ENCODE peak calls at places on chromosomes 5 and 9, in five cellular contexts. One of them, this sample, is unnamed. For H3K36me3, the result is how much of the 10 kb centered on the place peaks cover.

GRCh38 chr5:9245071-9245470 is 300.8 kb downstream of the SEMA5A start:
- DNase-seq in endothelial cell of umbilical vein: no peak
- DNase-seq in GM12878: no peak
- DNase-seq in fibroblast of lung: no peak
- DNase-seq in PC-3: peak
- DNase-seq in this sample: peak

GRCh38 chr5:74576941-74577456 is 63.5 kb downstream of the ENC1 start:
- DNase-seq in endothelial cell of umbilical vein: peak
- DNase-seq in GM12878: peak
- DNase-seq in fibroblast of lung: peak
- DNase-seq in PC-3: no peak
- DNase-seq in this sample: peak

GRCh38 chr9:114696814-114697544 is 15.0 kb upstream of the TEX48 start:
- DNase-seq in endothelial cell of umbilical vein: no peak
- DNase-seq in GM12878: peak
- DNase-seq in fibroblast of lung: peak
- DNase-seq in PC-3: peak
- DNase-seq in this sample: peak

GRCh38 chr5:43190755-43191603 is 1.0 kb upstream of the NIM1K start:
- DNase-seq in endothelial cell of umbilical vein: peak
- DNase-seq in GM12878: no peak
- DNase-seq in fibroblast of lung: peak
- DNase-seq in PC-3: peak
- DNase-seq in this sample: no peak

GRCh38 chr5:40551706-40552557 is 127.8 kb upstream of the PTGER4 start:
- DNase-seq in endothelial cell of umbilical vein: peak
- DNase-seq in GM12878: no peak
- DNase-seq in fibroblast of lung: peak
- DNase-seq in PC-3: peak
- DNase-seq in this sample: peak

GRCh38 chr9:8762676-8763075 is 963.1 kb upstream of the DMAC1 start:
- DNase-seq in endothelial cell of umbilical vein: no peak
- DNase-seq in GM12878: no peak
- DNase-seq in fibroblast of lung: no peak
- DNase-seq in PC-3: no peak
- DNase-seq in this sample: no peak

GRCh38 chr5:149380466-149381121 is 1.5 kb upstream of the IL17B start:
- DNase-seq in endothelial cell of umbilical vein: no peak
- DNase-seq in GM12878: no peak
- DNase-seq in fibroblast of lung: no peak
- DNase-seq in PC-3: no peak
- DNase-seq in this sample: no peak

GRCh38 chr5:35143841-35144240 is 86.4 kb downstream of the PRLR start:
- DNase-seq in endothelial cell of umbilical vein: no peak
- DNase-seq in GM12878: no peak
- DNase-seq in fibroblast of lung: no peak
- DNase-seq in PC-3: no peak
- DNase-seq in this sample: no peak

GRCh38 chr9:18379073-18379811 is 94.7 kb upstream of the ADAMTSL1 start:
- DNase-seq in endothelial cell of umbilical vein: peak
- DNase-seq in GM12878: no peak
- DNase-seq in fibroblast of lung: peak
- DNase-seq in PC-3: peak
- DNase-seq in this sample: peak

GRCh38 chr5:75611324-75612210 is at the start of gene ANKDD1B:
- DNase-seq in endothelial cell of umbilical vein: peak
- DNase-seq in GM12878: no peak
- DNase-seq in fibroblast of lung: peak
- DNase-seq in PC-3: peak
- DNase-seq in this sample: peak

GRCh38 chr5:144487207-144487606 is 316.5 kb downstream of the KCTD16 start:
- DNase-seq in endothelial cell of umbilical vein: no peak
- DNase-seq in GM12878: no peak
- DNase-seq in fibroblast of lung: peak
- DNase-seq in PC-3: no peak
- DNase-seq in this sample: no peak

GRCh38 chr9:123357748-123358059 is 1.7 kb downstream of the CRB2 start:
- DNase-seq in endothelial cell of umbilical vein: no peak
- DNase-seq in GM12878: no peak
- DNase-seq in fibroblast of lung: no peak
- DNase-seq in PC-3: no peak
- DNase-seq in this sample: no peak

GRCh38 chr5:127746756-127747155 is 43.6 kb downstream of the CCDC192 start:
- DNase-seq in endothelial cell of umbilical vein: peak
- DNase-seq in GM12878: no peak
- DNase-seq in fibroblast of lung: peak
- DNase-seq in PC-3: peak
- DNase-seq in this sample: no peak

GRCh38 chr5:90528704-90529233 is 615 bp downstream of the LYSMD3 start:
- DNase-seq in endothelial cell of umbilical vein: peak
- DNase-seq in GM12878: no peak
- DNase-seq in fibroblast of lung: peak
- DNase-seq in PC-3: no peak
- DNase-seq in this sample: peak

GRCh38 chr5:7868773-7869473 is at the start of the genes FASTKD3 and MTRR:
- DNase-seq in endothelial cell of umbilical vein: peak
- DNase-seq in GM12878: peak
- DNase-seq in fibroblast of lung: peak
- DNase-seq in PC-3: peak
- DNase-seq in this sample: peak
- H3K36me3 ChIP-seq in endothelial cell of umbilical vein: under half
- H3K36me3 ChIP-seq in GM12878: under half
- H3K36me3 ChIP-seq in fibroblast of lung: under half
- H3K36me3 ChIP-seq in PC-3: under half
- H3K36me3 ChIP-seq in this sample: under half

GRCh38 chr5:68446070-68446357 is 230.5 kb downstream of the PIK3R1 start:
- DNase-seq in endothelial cell of umbilical vein: no peak
- DNase-seq in GM12878: no peak
- DNase-seq in fibroblast of lung: no peak
- DNase-seq in PC-3: no peak
- DNase-seq in this sample: no peak

GRCh38 chr5:68447121-68447520 is 231.6 kb downstream of the PIK3R1 start:
- DNase-seq in endothelial cell of umbilical vein: no peak
- DNase-seq in GM12878: no peak
- DNase-seq in fibroblast of lung: no peak
- DNase-seq in PC-3: no peak
- DNase-seq in this sample: no peak

GRCh38 chr5:68449380-68449779 is 233.8 kb downstream of the PIK3R1 start:
- DNase-seq in endothelial cell of umbilical vein: no peak
- DNase-seq in GM12878: no peak
- DNase-seq in fibroblast of lung: no peak
- DNase-seq in PC-3: no peak
- DNase-seq in this sample: no peak

GRCh38 chr5:68446487-68446894 is 230.9 kb downstream of the PIK3R1 start:
- DNase-seq in endothelial cell of umbilical vein: no peak
- DNase-seq in GM12878: peak
- DNase-seq in fibroblast of lung: no peak
- DNase-seq in PC-3: no peak
- DNase-seq in this sample: no peak

GRCh38 chr5:68447530-68447929 is 232.0 kb downstream of the PIK3R1 start:
- DNase-seq in endothelial cell of umbilical vein: no peak
- DNase-seq in GM12878: no peak
- DNase-seq in fibroblast of lung: no peak
- DNase-seq in PC-3: no peak
- DNase-seq in this sample: no peak
- H3K4me2 ChIP-seq in endothelial cell of umbilical vein: no peak
- H3K4me2 ChIP-seq in GM12878: no peak
- H3K4me2 ChIP-seq in fibroblast of lung: no peak
- H3K4me2 ChIP-seq in PC-3: no peak
- H3K4me2 ChIP-seq in this sample: no peak

DNA sequence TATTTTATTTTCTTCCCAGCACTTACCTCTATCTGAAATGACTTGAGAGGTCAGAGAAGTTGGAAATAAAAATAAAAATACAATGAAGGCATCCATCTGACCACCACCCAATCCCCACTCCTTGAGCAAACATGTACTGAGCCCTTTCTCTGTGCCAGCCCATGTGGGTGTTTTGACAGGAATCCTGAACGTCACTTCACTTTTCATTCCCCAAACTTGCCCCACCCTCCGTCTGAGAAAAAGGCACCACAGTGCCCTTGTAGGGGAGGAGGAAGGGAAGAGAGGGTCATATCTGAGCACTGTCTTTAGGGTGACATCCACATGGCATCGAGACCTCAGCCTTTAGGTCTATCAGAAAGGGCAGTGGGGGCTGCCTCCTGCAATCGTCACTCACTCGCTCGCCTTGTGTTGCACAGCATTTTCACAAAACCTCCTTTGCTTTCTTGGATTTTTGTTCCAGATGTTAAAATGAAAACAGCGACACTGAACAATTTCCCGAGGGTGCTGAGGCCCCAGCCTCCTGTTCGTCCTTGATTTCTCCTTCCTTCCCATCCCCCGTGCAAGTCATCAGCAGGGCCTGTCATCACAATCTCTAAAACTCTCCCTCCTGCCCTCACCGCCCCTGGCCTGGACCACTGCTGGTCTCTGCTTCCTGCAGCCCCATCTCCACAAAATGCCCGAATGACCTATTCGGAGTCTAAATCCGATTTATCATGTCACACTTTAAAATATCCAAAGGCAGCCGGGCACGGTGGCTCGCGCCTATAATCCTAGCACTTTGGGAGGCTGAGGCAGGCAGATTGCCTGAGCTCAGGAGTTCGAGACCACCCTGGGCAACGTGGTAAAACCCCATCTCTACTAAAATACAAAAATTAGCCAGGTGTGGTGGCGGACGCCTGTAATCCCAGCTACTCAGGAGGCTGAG is 13.0 kb downstream of the HIGD2A start:
- DNase-seq in endothelial cell of umbilical vein: no peak
- DNase-seq in GM12878: no peak
- DNase-seq in fibroblast of lung: no peak
- DNase-seq in PC-3: no peak
- DNase-seq in this sample: no peak
- H3K9ac ChIP-seq in endothelial cell of umbilical vein: no peak
- H3K9ac ChIP-seq in GM12878: no peak
- H3K9ac ChIP-seq in fibroblast of lung: no peak
- H3K9ac ChIP-seq in PC-3: no peak
- H3K9ac ChIP-seq in this sample: no peak

GRCh38 chr5:151483647-151484046 is 36.2 kb downstream of the SLC36A1 start:
- DNase-seq in endothelial cell of umbilical vein: no peak
- DNase-seq in GM12878: no peak
- DNase-seq in fibroblast of lung: no peak
- DNase-seq in PC-3: no peak
- DNase-seq in this sample: no peak
- H3K36me3 ChIP-seq in endothelial cell of umbilical vein: under half
- H3K36me3 ChIP-seq in GM12878: under half
- H3K36me3 ChIP-seq in fibroblast of lung: under half
- H3K36me3 ChIP-seq in PC-3: under half
- H3K36me3 ChIP-seq in this sample: under half

GRCh38 chr5:55498466-55498865 is 36.3 kb downstream of the PLPP1 start:
- DNase-seq in endothelial cell of umbilical vein: no peak
- DNase-seq in GM12878: no peak
- DNase-seq in fibroblast of lung: peak
- DNase-seq in PC-3: no peak
- DNase-seq in this sample: no peak

GRCh38 chr5:55495216-55495615 is 39.5 kb downstream of the PLPP1 start:
- DNase-seq in endothelial cell of umbilical vein: no peak
- DNase-seq in GM12878: no peak
- DNase-seq in fibroblast of lung: no peak
- DNase-seq in PC-3: no peak
- DNase-seq in this sample: no peak

GRCh38 chr5:55492449-55492848 is 42.3 kb downstream of the PLPP1 start:
- DNase-seq in endothelial cell of umbilical vein: no peak
- DNase-seq in GM12878: no peak
- DNase-seq in fibroblast of lung: no peak
- DNase-seq in PC-3: no peak
- DNase-seq in this sample: peak

GRCh38 chr5:55502759-55503158 is 32.0 kb downstream of the PLPP1 start:
- DNase-seq in endothelial cell of umbilical vein: no peak
- DNase-seq in GM12878: no peak
- DNase-seq in fibroblast of lung: no peak
- DNase-seq in PC-3: no peak
- DNase-seq in this sample: no peak

DNA sequence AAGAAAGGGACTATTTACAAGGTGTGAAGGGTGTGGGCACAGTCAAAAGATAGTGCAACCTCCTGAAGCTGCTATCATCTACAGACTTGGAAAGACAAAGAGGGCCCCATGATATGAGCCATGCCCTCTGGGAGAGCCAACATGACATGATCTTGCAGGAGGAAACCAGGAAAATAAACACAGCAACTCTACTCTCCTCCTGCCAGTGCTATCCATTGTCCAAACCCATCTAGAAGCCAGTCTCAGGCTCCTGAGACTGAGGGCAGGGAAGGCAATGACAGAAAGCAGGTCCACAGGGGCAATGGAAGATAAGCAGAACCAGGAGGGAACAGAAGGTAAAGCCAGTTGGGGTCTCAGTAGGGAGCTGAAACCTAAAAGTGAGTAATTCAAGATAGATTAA is 37.1 kb downstream of the PLPP1 start:
- DNase-seq in endothelial cell of umbilical vein: no peak
- DNase-seq in GM12878: no peak
- DNase-seq in fibroblast of lung: no peak
- DNase-seq in PC-3: no peak
- DNase-seq in this sample: no peak
- H3K4me2 ChIP-seq in endothelial cell of umbilical vein: no peak
- H3K4me2 ChIP-seq in GM12878: no peak
- H3K4me2 ChIP-seq in fibroblast of lung: no peak
- H3K4me2 ChIP-seq in PC-3: no peak
- H3K4me2 ChIP-seq in this sample: no peak

This sample was measured in mammary epithelial cell.